ENCODE peak calls at places on chromosomes 2 and 18, in five cellular contexts. One of them, this sample, is unnamed.
A peak's percentile ranks its signal among the peaks of the same experiment; 100 is the strongest.

GRCh38 chr2:160906878-160907277 is 253.3 kb upstream of the TANK start:
- DNase-seq in cardiac muscle cell: no peak
- DNase-seq in A549: peak; percentile 8
- DNase-seq in IMR-90: no peak
- DNase-seq in PC-9: no peak
- DNase-seq in this sample: no peak

GRCh38 chr2:86704482-86704971 is 15.6 kb upstream of the RMND5A start:
- DNase-seq in cardiac muscle cell: peak; percentile 81
- DNase-seq in A549: peak; percentile 69
- DNase-seq in IMR-90: peak; percentile 78
- DNase-seq in PC-9: peak; percentile 88
- DNase-seq in this sample: peak; percentile 30

GRCh38 chr18:13276530-13277520 is 58.3 kb downstream of the LDLRAD4 start:
- DNase-seq in cardiac muscle cell: no peak
- DNase-seq in A549: no peak
- DNase-seq in IMR-90: no peak
- DNase-seq in PC-9: no peak
- DNase-seq in this sample: no peak

GRCh38 chr2:172113617-172114016 is 10.9 kb upstream of the DLX2 start:
- DNase-seq in cardiac muscle cell: peak; percentile 65
- DNase-seq in A549: no peak
- DNase-seq in IMR-90: peak; percentile 65
- DNase-seq in PC-9: no peak
- DNase-seq in this sample: peak; percentile 79

GRCh38 chr2:64652231-64653173 is 1.2 kb downstream of the SERTAD2 start:
- DNase-seq in cardiac muscle cell: peak; percentile 77
- DNase-seq in A549: peak; percentile 51
- DNase-seq in IMR-90: peak; percentile 60
- DNase-seq in PC-9: peak; percentile 44
- DNase-seq in this sample: no peak

GRCh38 chr18:25724121-25724520 is 366.3 kb downstream of the SS18 start:
- DNase-seq in cardiac muscle cell: no peak
- DNase-seq in A549: no peak
- DNase-seq in IMR-90: no peak
- DNase-seq in PC-9: no peak
- DNase-seq in this sample: no peak

GRCh38 chr2:188512456-188512855 is 220.8 kb downstream of the GULP1 start:
- DNase-seq in cardiac muscle cell: peak; percentile 81
- DNase-seq in A549: peak; percentile 4
- DNase-seq in IMR-90: peak; percentile 77
- DNase-seq in PC-9: no peak
- DNase-seq in this sample: peak; percentile 78

GRCh38 chr2:218964041-218964771 is 4.7 kb downstream of the CDK5R2 start:
- DNase-seq in cardiac muscle cell: peak; percentile 96
- DNase-seq in A549: no peak
- DNase-seq in IMR-90: peak; percentile 92
- DNase-seq in PC-9: peak; percentile 58
- DNase-seq in this sample: no peak

GRCh38 chr2:55490554-55490953 is 29.0 kb upstream of the CFAP36 start:
- DNase-seq in cardiac muscle cell: peak; percentile 87
- DNase-seq in A549: no peak
- DNase-seq in IMR-90: peak; percentile 82
- DNase-seq in PC-9: no peak
- DNase-seq in this sample: peak; percentile 85

GRCh38 chr18:27789406-27789805 is 387.5 kb downstream of the CDH2 start:
- DNase-seq in cardiac muscle cell: no peak
- DNase-seq in A549: no peak
- DNase-seq in IMR-90: no peak
- DNase-seq in PC-9: no peak
- DNase-seq in this sample: no peak

GRCh38 chr2:20050712-20051517 is 513 bp downstream of the LAPTM4A start:
- DNase-seq in cardiac muscle cell: peak; percentile 68
- DNase-seq in A549: peak; percentile 47
- DNase-seq in IMR-90: peak; percentile 65
- DNase-seq in PC-9: peak; percentile 60
- DNase-seq in this sample: peak; percentile 62

GRCh38 chr18:59823611-59824195 is 76.1 kb upstream of the PMAIP1 start:
- DNase-seq in cardiac muscle cell: peak; percentile 87
- DNase-seq in A549: peak; percentile 27
- DNase-seq in IMR-90: peak; percentile 80
- DNase-seq in PC-9: peak; percentile 60
- DNase-seq in this sample: peak; percentile 80

GRCh38 chr2:24830786-24831185 is 37.6 kb downstream of the CENPO start:
- DNase-seq in cardiac muscle cell: no peak
- DNase-seq in A549: no peak
- DNase-seq in IMR-90: no peak
- DNase-seq in PC-9: no peak
- DNase-seq in this sample: no peak

GRCh38 chr18:64090876-64091275 is 58.0 kb downstream of the LINC00305 start:
- DNase-seq in cardiac muscle cell: no peak
- DNase-seq in A549: no peak
- DNase-seq in IMR-90: no peak
- DNase-seq in PC-9: no peak
- DNase-seq in this sample: no peak

GRCh38 chr18:56258178-56258577 is 380.2 kb downstream of the TXNL1 start:
- DNase-seq in cardiac muscle cell: peak; percentile 29
- DNase-seq in A549: no peak
- DNase-seq in IMR-90: peak; percentile 21
- DNase-seq in PC-9: no peak
- DNase-seq in this sample: no peak

GRCh38 chr2:27925640-27926472 is 35.3 kb downstream of the BABAM2 start:
- DNase-seq in cardiac muscle cell: no peak
- DNase-seq in A549: no peak
- DNase-seq in IMR-90: no peak
- DNase-seq in PC-9: no peak
- DNase-seq in this sample: no peak

GRCh38 chr2:163248321-163249090 is 409.9 kb upstream of the KCNH7 start:
- DNase-seq in cardiac muscle cell: no peak
- DNase-seq in A549: no peak
- DNase-seq in IMR-90: no peak
- DNase-seq in PC-9: no peak
- DNase-seq in this sample: no peak

GRCh38 chr2:199070550-199070949 is 387.2 kb downstream of the SATB2 start:
- DNase-seq in cardiac muscle cell: no peak
- DNase-seq in A549: no peak
- DNase-seq in IMR-90: no peak
- DNase-seq in PC-9: no peak
- DNase-seq in this sample: no peak

GRCh38 chr18:56161604-56162003 is 476.8 kb downstream of the TXNL1 start:
- DNase-seq in cardiac muscle cell: peak; percentile 37
- DNase-seq in A549: no peak
- DNase-seq in IMR-90: no peak
- DNase-seq in PC-9: peak; percentile 49
- DNase-seq in this sample: no peak

GRCh38 chr2:205610437-205610836 is 71.9 kb upstream of the NRP2 start:
- DNase-seq in cardiac muscle cell: no peak
- DNase-seq in A549: no peak
- DNase-seq in IMR-90: peak; percentile 65
- DNase-seq in PC-9: no peak
- DNase-seq in this sample: no peak

GRCh38 chr2:105156166-105156565 is 85.4 kb upstream of the GPR45 start:
- DNase-seq in cardiac muscle cell: no peak
- DNase-seq in A549: no peak
- DNase-seq in IMR-90: no peak
- DNase-seq in PC-9: no peak
- DNase-seq in this sample: no peak

GRCh38 chr18:37270046-37270665 is 295.4 kb downstream of the CELF4 start:
- DNase-seq in cardiac muscle cell: peak; percentile 72
- DNase-seq in A549: no peak
- DNase-seq in IMR-90: peak; percentile 52
- DNase-seq in PC-9: no peak
- DNase-seq in this sample: peak; percentile 64

GRCh38 chr18:57533399-57533884 is 53.1 kb downstream of the FECH start:
- DNase-seq in cardiac muscle cell: peak; percentile 16
- DNase-seq in A549: no peak
- DNase-seq in IMR-90: peak; percentile 3
- DNase-seq in PC-9: no peak
- DNase-seq in this sample: no peak

DNA sequence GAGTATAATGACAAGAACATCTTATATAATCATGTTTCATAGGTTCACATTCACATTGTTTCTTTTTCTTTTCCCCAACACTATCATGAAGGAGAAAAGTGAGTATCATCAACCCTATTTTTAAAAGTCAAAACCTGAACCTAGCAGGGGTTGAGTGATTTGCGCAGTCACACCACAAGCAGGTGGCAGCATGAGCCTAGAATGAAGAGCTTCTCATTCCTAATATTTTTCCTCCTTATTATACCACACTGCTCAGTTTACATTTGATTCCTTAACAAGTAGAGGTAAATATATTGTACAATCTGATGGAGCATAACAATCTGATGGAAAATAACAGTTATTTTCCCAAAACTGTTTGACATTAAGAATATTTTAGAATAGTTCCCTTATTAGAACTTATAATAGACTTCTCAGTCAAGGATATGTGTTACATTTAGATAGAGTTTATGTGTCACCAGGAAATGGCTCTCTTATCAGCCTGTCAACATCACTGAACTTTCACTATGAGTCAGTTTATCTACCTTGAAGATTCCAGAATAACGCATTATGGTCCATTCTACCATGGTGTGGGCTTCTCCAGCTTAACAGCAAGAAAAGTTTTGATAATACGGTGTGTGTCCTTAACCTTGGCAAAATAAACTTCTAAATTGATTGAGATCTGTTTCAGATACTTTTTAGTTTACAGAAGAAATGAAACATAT is 119.5 kb downstream of the NEB start:
- DNase-seq in cardiac muscle cell: no peak
- DNase-seq in A549: no peak
- DNase-seq in IMR-90: no peak
- DNase-seq in PC-9: no peak
- DNase-seq in this sample: no peak
- TF ChIP-seq CTCF in cardiac muscle cell: no peak
- TF ChIP-seq CTCF in A549: peak; percentile 8
- TF ChIP-seq CTCF in IMR-90: no peak
- TF ChIP-seq CTCF in PC-9: no peak
- TF ChIP-seq CTCF in this sample: peak; percentile 41

DNA sequence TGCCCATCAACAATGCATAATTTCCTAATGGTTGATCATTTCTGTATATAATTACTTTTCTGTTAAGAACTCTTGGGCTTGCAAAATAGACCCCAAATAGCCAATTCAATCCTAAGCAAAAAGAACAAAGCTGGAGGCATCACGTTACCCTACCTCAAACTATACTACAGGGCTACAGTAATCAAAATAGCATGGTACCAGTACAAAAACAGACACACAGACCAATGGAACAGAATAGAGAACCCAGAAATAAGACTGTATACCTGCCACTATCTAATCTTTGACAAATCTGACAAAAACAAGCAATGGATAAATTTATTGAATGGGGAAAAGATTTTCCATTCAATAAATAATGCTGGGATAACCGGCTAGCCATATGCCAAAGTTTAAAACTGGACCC is 78.8 kb downstream of the NR4A2 start:
- DNase-seq in cardiac muscle cell: no peak
- DNase-seq in A549: no peak
- DNase-seq in IMR-90: no peak
- DNase-seq in PC-9: no peak
- DNase-seq in this sample: no peak
- H3K4me3 ChIP-seq in cardiac muscle cell: peak overlapping the region; percentile 51
- H3K4me3 ChIP-seq in A549: peak overlapping the region; percentile 47
- H3K4me3 ChIP-seq in IMR-90: no peak overlapping the region
- H3K4me3 ChIP-seq in PC-9: peak overlapping the region; percentile 70
- H3K4me3 ChIP-seq in this sample: no peak overlapping the region

GRCh38 chr2:36380624-36381481 is 25.3 kb downstream of the CRIM1 start:
- DNase-seq in cardiac muscle cell: peak; percentile 81
- DNase-seq in A549: peak; percentile 64
- DNase-seq in IMR-90: no peak
- DNase-seq in PC-9: peak; percentile 78
- DNase-seq in this sample: no peak
- H3K4me1 ChIP-seq in cardiac muscle cell: peaks cover 20% of the 10 kb centered on the region
- H3K4me1 ChIP-seq in A549: peaks cover 100% of the 10 kb centered on the region
- H3K4me1 ChIP-seq in IMR-90: peaks cover 39% of the 10 kb centered on the region
- H3K4me1 ChIP-seq in PC-9: peaks cover 64% of the 10 kb centered on the region
- H3K4me1 ChIP-seq in this sample: peaks cover 37% of the 10 kb centered on the region

GRCh38 chr2:46510596-46511177 is 31.3 kb downstream of the TMEM247 start:
- DNase-seq in cardiac muscle cell: no peak
- DNase-seq in A549: no peak
- DNase-seq in IMR-90: no peak
- DNase-seq in PC-9: no peak
- DNase-seq in this sample: no peak
- TF ChIP-seq CTCF in cardiac muscle cell: no peak
- TF ChIP-seq CTCF in A549: no peak
- TF ChIP-seq CTCF in IMR-90: no peak
- TF ChIP-seq CTCF in PC-9: no peak
- TF ChIP-seq CTCF in this sample: no peak

DNA sequence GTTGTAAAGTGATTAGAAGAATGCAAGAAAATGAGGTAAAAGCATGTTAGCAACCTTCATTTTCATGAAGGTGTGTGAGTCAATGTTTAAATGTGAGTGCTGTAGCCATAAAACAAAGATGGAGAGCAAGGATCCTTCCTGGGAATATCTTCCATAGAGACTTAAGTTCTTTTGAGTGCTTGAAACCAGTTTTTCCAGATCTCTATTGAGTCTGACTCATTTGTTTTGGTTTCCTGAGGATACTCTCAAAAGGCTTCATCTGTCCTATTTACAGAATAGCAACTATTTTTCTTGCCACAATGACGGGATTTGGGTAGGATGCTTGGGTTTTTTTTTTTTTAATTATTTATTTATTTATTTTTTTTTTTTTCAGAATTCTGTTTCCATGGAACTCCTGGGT is 45.9 kb upstream of the ASB1 start:
- DNase-seq in cardiac muscle cell: peak; percentile 62
- DNase-seq in A549: no peak
- DNase-seq in IMR-90: peak; percentile 74
- DNase-seq in PC-9: peak; percentile 98
- DNase-seq in this sample: no peak
- H3K4me3 ChIP-seq in cardiac muscle cell: no peak overlapping the region
- H3K4me3 ChIP-seq in A549: no peak overlapping the region
- H3K4me3 ChIP-seq in IMR-90: no peak overlapping the region
- H3K4me3 ChIP-seq in PC-9: no peak overlapping the region
- H3K4me3 ChIP-seq in this sample: no peak overlapping the region

DNA sequence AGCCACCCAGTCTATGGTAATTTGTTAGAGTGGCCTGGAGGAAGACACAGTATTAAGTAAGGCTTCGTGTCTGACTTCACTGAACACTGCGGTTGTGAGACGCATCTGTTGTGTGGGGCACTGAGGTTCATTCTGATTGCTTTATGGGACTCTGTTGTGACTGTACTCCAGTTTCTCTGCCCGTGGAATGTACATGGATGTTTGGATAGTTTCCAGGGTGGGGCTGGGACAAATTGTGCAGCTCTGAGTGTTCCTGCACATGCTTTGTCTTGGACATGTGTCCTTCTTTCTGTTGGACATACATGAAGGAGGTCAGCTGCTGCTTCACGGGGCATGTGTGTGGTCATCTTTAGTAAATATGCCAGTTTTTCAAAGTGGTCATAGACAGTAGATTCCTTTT is 58.5 kb downstream of the ODC1 start:
- DNase-seq in cardiac muscle cell: no peak
- DNase-seq in A549: no peak
- DNase-seq in IMR-90: peak; percentile 28
- DNase-seq in PC-9: no peak
- DNase-seq in this sample: no peak
- H3K4me1 ChIP-seq in cardiac muscle cell: peaks cover 10% of the 10 kb centered on the region
- H3K4me1 ChIP-seq in A549: peaks cover 83% of the 10 kb centered on the region
- H3K4me1 ChIP-seq in IMR-90: peaks cover 19% of the 10 kb centered on the region
- H3K4me1 ChIP-seq in PC-9: peaks cover 62% of the 10 kb centered on the region
- H3K4me1 ChIP-seq in this sample: peaks cover 22% of the 10 kb centered on the region

This sample was measured in A673.